ENCODE peak calls at places on chromosomes 16 and 17, in six cellular contexts. C, E, R, D, N and T are unnamed samples.

GRCh38 chr16:67268136-67268579 is 11.2 kb upstream of the PLEKHG4 start:
- DNase-seq in E (peak), N (no peak), C (peak), D (no peak), R (peak), T (no peak)

GRCh38 chr16:88303405-88303804 is 79.4 kb upstream of the ZNF469 start:
- DNase-seq in N (no peak), R (peak), D (no peak), C (no peak), E (no peak), T (no peak)

GRCh38 chr16:53159781-53160436 is 105.1 kb downstream of the CHD9 start:
- DNase-seq in C (peak), R (no peak), D (no peak), E (peak), N (no peak), T (peak)

GRCh38 chr16:72957303-72958277 is 90.3 kb downstream of the ZFHX3 start:
- DNase-seq in N (no peak), C (no peak), E (no peak), D (no peak), R (no peak), T (no peak)

GRCh38 chr17:77163521-77164280 is 22.9 kb downstream of the SEC14L1 start:
- DNase-seq in E (no peak), D (no peak), R (no peak), N (no peak), C (no peak), T (no peak)

GRCh38 chr16:24729967-24730815 is 740 bp downstream of the TNRC6A start:
- DNase-seq in N (peak), R (no peak), C (no peak), E (peak), D (no peak), T (peak)

GRCh38 chr16:87582221-87582965 is 19.9 kb upstream of the JPH3 start:
- DNase-seq in R (peak), C (no peak), N (no peak), E (peak), D (no peak), T (no peak)

GRCh38 chr17:38464251-38464722 is 36.0 kb downstream of the ARHGAP23 start:
- DNase-seq in D (no peak), C (no peak), R (no peak), E (peak), N (no peak), T (peak)

GRCh38 chr16:31135535-31136286 is at the start of gene PRSS8:
- DNase-seq in N (no peak), D (no peak), R (no peak), E (no peak), C (no peak), T (peak)

GRCh38 chr16:11183951-11184350 is 72.1 kb downstream of the SOCS1 start:
- DNase-seq in E (no peak), N (no peak), D (no peak), R (no peak), C (no peak), T (no peak)

GRCh38 chr16:89193576-89194293 is 6.6 kb downstream of the SLC22A31 start:
- DNase-seq in R (peak), E (no peak), N (no peak), D (no peak), C (no peak), T (no peak)

GRCh38 chr16:11696266-11697012 is 28.2 kb downstream of the SNN start:
- DNase-seq in E (no peak), C (no peak), D (no peak), R (no peak), N (no peak), T (no peak)

GRCh38 chr17:69031839-69032238 is 28.9 kb downstream of the ABCA9 start:
- DNase-seq in E (no peak), D (no peak), N (no peak), R (no peak), C (no peak), T (no peak)

GRCh38 chr17:66032082-66032712 is 159.7 kb downstream of the CEP112 start:
- DNase-seq in E (no peak), C (no peak), N (no peak), R (no peak), D (no peak), T (no peak)

GRCh38 chr17:78414178-78415162 is 36.0 kb downstream of the PGS1 start:
- DNase-seq in D (no peak), C (no peak), E (no peak), R (no peak), N (peak), T (no peak)

GRCh38 chr17:76354747-76355310 is 1.1 kb upstream of the PRPSAP1 start:
- DNase-seq in N (no peak), E (peak), D (no peak), C (no peak), R (no peak), T (peak)